ENCODE peak calls at places on chromosome 1, in ten cellular contexts. One of them, this sample, is unnamed.
A peak's percentile ranks its signal among the peaks of the same experiment; 100 is the strongest.

GRCh38 chr1:11777653-11778322 is 15.8 kb downstream of the C1orf167 start:
- DNase-seq in suprapubic skin: no peak
- DNase-seq in spleen: no peak
- DNase-seq in pancreas: no peak
- DNase-seq in heart left ventricle: no peak
- DNase-seq in right atrium auricular region: no peak
- DNase-seq in neural progenitor cell: no peak
- DNase-seq in body of pancreas: no peak
- DNase-seq in dorsolateral prefrontal cortex: no peak
- DNase-seq in tibial nerve: no peak
- DNase-seq in this sample: no peak

GRCh38 chr1:231940721-231941120 is 314.1 kb downstream of the DISC1 start:
- DNase-seq in heart left ventricle: no peak
- DNase-seq in pancreas: no peak
- DNase-seq in tibial nerve: no peak
- DNase-seq in right atrium auricular region: no peak
- DNase-seq in spleen: no peak
- DNase-seq in dorsolateral prefrontal cortex: no peak
- DNase-seq in neural progenitor cell: no peak
- DNase-seq in body of pancreas: no peak
- DNase-seq in suprapubic skin: no peak
- DNase-seq in this sample: no peak

GRCh38 chr1:65812065-65812464 is 19.4 kb downstream of the PDE4B start:
- DNase-seq in spleen: no peak
- DNase-seq in right atrium auricular region: no peak
- DNase-seq in heart left ventricle: peak; percentile 23
- DNase-seq in pancreas: no peak
- DNase-seq in body of pancreas: no peak
- DNase-seq in neural progenitor cell: no peak
- DNase-seq in tibial nerve: peak; percentile 16
- DNase-seq in dorsolateral prefrontal cortex: no peak
- DNase-seq in suprapubic skin: no peak
- DNase-seq in this sample: peak; percentile 12

GRCh38 chr1:82373710-82374109 is 573.0 kb downstream of the ADGRL2 start:
- DNase-seq in heart left ventricle: no peak
- DNase-seq in body of pancreas: no peak
- DNase-seq in spleen: no peak
- DNase-seq in tibial nerve: no peak
- DNase-seq in pancreas: no peak
- DNase-seq in dorsolateral prefrontal cortex: no peak
- DNase-seq in right atrium auricular region: no peak
- DNase-seq in neural progenitor cell: no peak
- DNase-seq in suprapubic skin: no peak
- DNase-seq in this sample: no peak

GRCh38 chr1:25204797-25205441 is 27.4 kb downstream of the SYF2 start:
- DNase-seq in spleen: no peak
- DNase-seq in dorsolateral prefrontal cortex: no peak
- DNase-seq in neural progenitor cell: peak; percentile 70
- DNase-seq in pancreas: no peak
- DNase-seq in suprapubic skin: no peak
- DNase-seq in body of pancreas: no peak
- DNase-seq in tibial nerve: no peak
- DNase-seq in right atrium auricular region: no peak
- DNase-seq in heart left ventricle: no peak
- DNase-seq in this sample: no peak

GRCh38 chr1:237799762-237800474 is 90.8 kb downstream of the ZP4 start:
- DNase-seq in suprapubic skin: no peak
- DNase-seq in pancreas: peak; percentile 75
- DNase-seq in spleen: no peak
- DNase-seq in body of pancreas: peak; percentile 81
- DNase-seq in neural progenitor cell: peak; percentile 47
- DNase-seq in heart left ventricle: peak; percentile 40
- DNase-seq in dorsolateral prefrontal cortex: peak; percentile 49
- DNase-seq in tibial nerve: no peak
- DNase-seq in right atrium auricular region: no peak
- DNase-seq in this sample: peak; percentile 32

GRCh38 chr1:150613061-150613920 is 16.1 kb downstream of the ENSA start:
- DNase-seq in heart left ventricle: peak; percentile 51
- DNase-seq in spleen: no peak
- DNase-seq in dorsolateral prefrontal cortex: no peak
- DNase-seq in right atrium auricular region: no peak
- DNase-seq in suprapubic skin: no peak
- DNase-seq in tibial nerve: peak; percentile 43
- DNase-seq in neural progenitor cell: no peak
- DNase-seq in pancreas: no peak
- DNase-seq in body of pancreas: no peak
- DNase-seq in this sample: no peak

GRCh38 chr1:191629836-191630235 is 528.4 kb upstream of the RGS18 start:
- DNase-seq in tibial nerve: no peak
- DNase-seq in neural progenitor cell: peak; percentile 25
- DNase-seq in suprapubic skin: no peak
- DNase-seq in heart left ventricle: no peak
- DNase-seq in pancreas: no peak
- DNase-seq in dorsolateral prefrontal cortex: no peak
- DNase-seq in right atrium auricular region: no peak
- DNase-seq in spleen: no peak
- DNase-seq in body of pancreas: no peak
- DNase-seq in this sample: no peak

GRCh38 chr1:3139451-3139852 is 70.4 kb downstream of the PRDM16 start:
- DNase-seq in tibial nerve: no peak
- DNase-seq in right atrium auricular region: no peak
- DNase-seq in heart left ventricle: no peak
- DNase-seq in body of pancreas: no peak
- DNase-seq in pancreas: no peak
- DNase-seq in spleen: no peak
- DNase-seq in suprapubic skin: no peak
- DNase-seq in dorsolateral prefrontal cortex: no peak
- DNase-seq in neural progenitor cell: no peak
- DNase-seq in this sample: no peak

GRCh38 chr1:3142751-3143150 is 73.7 kb downstream of the PRDM16 start:
- DNase-seq in heart left ventricle: no peak
- DNase-seq in right atrium auricular region: no peak
- DNase-seq in pancreas: no peak
- DNase-seq in spleen: no peak
- DNase-seq in suprapubic skin: no peak
- DNase-seq in dorsolateral prefrontal cortex: no peak
- DNase-seq in body of pancreas: no peak
- DNase-seq in neural progenitor cell: no peak
- DNase-seq in tibial nerve: no peak
- DNase-seq in this sample: no peak

GRCh38 chr1:3139871-3140837 is 71.2 kb downstream of the PRDM16 start:
- DNase-seq in dorsolateral prefrontal cortex: no peak
- DNase-seq in tibial nerve: no peak
- DNase-seq in pancreas: no peak
- DNase-seq in body of pancreas: no peak
- DNase-seq in right atrium auricular region: no peak
- DNase-seq in heart left ventricle: no peak
- DNase-seq in neural progenitor cell: no peak
- DNase-seq in spleen: no peak
- DNase-seq in suprapubic skin: no peak
- DNase-seq in this sample: no peak

GRCh38 chr1:3142236-3142635 is 73.2 kb downstream of the PRDM16 start:
- DNase-seq in spleen: no peak
- DNase-seq in heart left ventricle: no peak
- DNase-seq in pancreas: no peak
- DNase-seq in body of pancreas: no peak
- DNase-seq in right atrium auricular region: no peak
- DNase-seq in neural progenitor cell: no peak
- DNase-seq in tibial nerve: no peak
- DNase-seq in suprapubic skin: no peak
- DNase-seq in dorsolateral prefrontal cortex: no peak
- DNase-seq in this sample: no peak

DNA sequence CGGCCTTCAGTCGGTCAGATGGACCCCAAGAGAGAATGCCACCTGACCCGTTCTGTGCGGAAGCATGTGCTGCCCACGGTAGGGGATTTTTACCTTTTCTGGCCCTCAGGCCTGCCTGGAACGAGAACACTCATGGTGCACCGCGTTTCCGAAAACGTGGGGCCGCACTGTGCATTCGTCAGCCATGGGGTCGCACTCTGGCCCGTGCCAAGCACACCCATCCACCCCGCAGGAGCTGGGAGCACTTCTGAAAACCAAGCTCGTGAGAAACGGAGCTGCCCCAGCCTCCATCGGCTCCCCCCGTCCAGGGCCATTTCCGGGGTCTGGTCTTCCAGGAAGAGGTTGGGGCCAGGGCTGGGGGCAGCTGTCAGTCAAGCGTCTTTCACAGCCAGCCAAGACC is 72.8 kb downstream of the PRDM16 start:
- DNase-seq in suprapubic skin: no peak
- DNase-seq in tibial nerve: no peak
- DNase-seq in pancreas: no peak
- DNase-seq in spleen: no peak
- DNase-seq in body of pancreas: no peak
- DNase-seq in right atrium auricular region: no peak
- DNase-seq in dorsolateral prefrontal cortex: no peak
- DNase-seq in heart left ventricle: no peak
- DNase-seq in neural progenitor cell: no peak
- DNase-seq in this sample: no peak
- H3K27me3 ChIP-seq in suprapubic skin: peaks cover 87% of the 10 kb centered on the region
- H3K27me3 ChIP-seq in tibial nerve: no peaks in the 10 kb centered on the region
- H3K27me3 ChIP-seq in pancreas: no peaks in the 10 kb centered on the region
- H3K27me3 ChIP-seq in spleen: no peaks in the 10 kb centered on the region
- H3K27me3 ChIP-seq in body of pancreas: no peaks in the 10 kb centered on the region
- H3K27me3 ChIP-seq in right atrium auricular region: peaks cover 2% of the 10 kb centered on the region
- H3K27me3 ChIP-seq in dorsolateral prefrontal cortex: peaks cover 8% of the 10 kb centered on the region
- H3K27me3 ChIP-seq in heart left ventricle: no peaks in the 10 kb centered on the region
- H3K27me3 ChIP-seq in neural progenitor cell: no peaks in the 10 kb centered on the region
- H3K27me3 ChIP-seq in this sample: peaks cover 71% of the 10 kb centered on the region

DNA sequence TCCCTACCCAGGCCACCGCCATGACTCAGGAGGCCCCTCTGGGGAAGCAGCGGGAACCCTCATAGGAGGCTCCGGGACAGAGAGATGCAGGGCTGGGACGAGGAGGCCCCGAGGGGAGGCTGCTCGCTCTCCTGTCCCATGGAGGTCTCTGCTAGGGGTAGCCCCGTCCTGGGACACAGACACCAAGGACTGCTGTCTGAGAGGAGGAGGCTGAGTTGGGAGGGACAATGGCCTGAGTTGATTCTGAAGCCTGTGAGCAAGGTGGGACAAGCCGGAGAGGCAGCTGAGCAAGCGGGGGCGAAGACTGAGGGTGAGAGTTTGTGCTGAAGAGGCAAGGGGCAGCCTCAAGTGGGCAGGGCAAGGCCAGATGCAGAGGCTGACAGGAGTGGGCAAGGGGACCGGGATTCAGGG is 17.4 kb downstream of the SLC27A3 start:
- DNase-seq in tibial nerve: no peak
- DNase-seq in pancreas: no peak
- DNase-seq in neural progenitor cell: peak; percentile 23
- DNase-seq in body of pancreas: no peak
- DNase-seq in heart left ventricle: no peak
- DNase-seq in spleen: peak; percentile 78
- DNase-seq in dorsolateral prefrontal cortex: no peak
- DNase-seq in suprapubic skin: no peak
- DNase-seq in right atrium auricular region: no peak
- DNase-seq in this sample: no peak
- H3K27ac ChIP-seq in tibial nerve: no peak overlapping the region
- H3K27ac ChIP-seq in pancreas: no peak overlapping the region
- H3K27ac ChIP-seq in neural progenitor cell: no peak overlapping the region
- H3K27ac ChIP-seq in body of pancreas: no peak overlapping the region
- H3K27ac ChIP-seq in heart left ventricle: no peak overlapping the region
- H3K27ac ChIP-seq in spleen: no peak overlapping the region
- H3K27ac ChIP-seq in dorsolateral prefrontal cortex: no peak overlapping the region
- H3K27ac ChIP-seq in suprapubic skin: no peak overlapping the region
- H3K27ac ChIP-seq in right atrium auricular region: no peak overlapping the region
- H3K27ac ChIP-seq in this sample: no peak overlapping the region

DNA sequence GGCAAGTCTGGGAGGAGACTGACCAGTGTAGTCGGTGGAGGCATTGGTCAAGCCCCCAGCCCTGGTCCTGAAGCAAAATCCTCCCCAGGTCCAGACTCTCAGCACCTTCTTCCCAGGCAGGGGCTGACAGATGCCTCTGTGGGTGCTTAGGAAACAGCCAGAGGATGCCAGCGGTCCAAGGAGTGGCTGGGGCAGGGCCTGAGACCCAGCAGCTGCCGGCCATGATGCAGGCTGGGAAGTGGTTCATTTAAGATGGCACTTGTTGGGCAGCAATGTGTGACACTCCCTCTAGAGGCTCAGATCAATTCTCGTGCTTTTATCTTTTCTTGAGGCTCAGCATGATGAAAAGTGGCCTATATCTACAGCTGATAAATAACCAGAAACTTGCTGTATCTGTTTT is 165.0 kb upstream of the VAMP3 start:
- DNase-seq in heart left ventricle: no peak
- DNase-seq in neural progenitor cell: no peak
- DNase-seq in body of pancreas: no peak
- DNase-seq in spleen: peak; percentile 30
- DNase-seq in pancreas: no peak
- DNase-seq in suprapubic skin: no peak
- DNase-seq in dorsolateral prefrontal cortex: no peak
- DNase-seq in right atrium auricular region: no peak
- DNase-seq in tibial nerve: no peak
- DNase-seq in this sample: no peak
- H3K4me3 ChIP-seq in heart left ventricle: no peak overlapping the region
- H3K4me3 ChIP-seq in neural progenitor cell: no peak overlapping the region
- H3K4me3 ChIP-seq in body of pancreas: no peak overlapping the region
- H3K4me3 ChIP-seq in spleen: no peak overlapping the region
- H3K4me3 ChIP-seq in pancreas: no peak overlapping the region
- H3K4me3 ChIP-seq in suprapubic skin: no peak overlapping the region
- H3K4me3 ChIP-seq in dorsolateral prefrontal cortex: no peak overlapping the region
- H3K4me3 ChIP-seq in right atrium auricular region: no peak overlapping the region
- H3K4me3 ChIP-seq in tibial nerve: no peak overlapping the region
- H3K4me3 ChIP-seq in this sample: no peak overlapping the region

GRCh38 chr1:205059660-205060059 is 16.6 kb downstream of the CNTN2 start:
- DNase-seq in suprapubic skin: no peak
- DNase-seq in right atrium auricular region: no peak
- DNase-seq in dorsolateral prefrontal cortex: peak; percentile 44
- DNase-seq in spleen: peak; percentile 43
- DNase-seq in body of pancreas: no peak
- DNase-seq in heart left ventricle: no peak
- DNase-seq in neural progenitor cell: no peak
- DNase-seq in tibial nerve: no peak
- DNase-seq in pancreas: no peak
- DNase-seq in this sample: no peak

GRCh38 chr1:205062319-205062718 is 19.3 kb downstream of the CNTN2 start:
- DNase-seq in heart left ventricle: no peak
- DNase-seq in spleen: peak; percentile 51
- DNase-seq in body of pancreas: no peak
- DNase-seq in tibial nerve: no peak
- DNase-seq in suprapubic skin: no peak
- DNase-seq in neural progenitor cell: no peak
- DNase-seq in right atrium auricular region: no peak
- DNase-seq in pancreas: no peak
- DNase-seq in dorsolateral prefrontal cortex: peak; percentile 43
- DNase-seq in this sample: no peak

GRCh38 chr1:205061227-205061626 is 18.2 kb downstream of the CNTN2 start:
- DNase-seq in dorsolateral prefrontal cortex: no peak
- DNase-seq in right atrium auricular region: no peak
- DNase-seq in heart left ventricle: no peak
- DNase-seq in suprapubic skin: no peak
- DNase-seq in body of pancreas: no peak
- DNase-seq in spleen: peak; percentile 56
- DNase-seq in neural progenitor cell: no peak
- DNase-seq in pancreas: no peak
- DNase-seq in tibial nerve: no peak
- DNase-seq in this sample: no peak

GRCh38 chr1:205061665-205062069 is 18.7 kb downstream of the CNTN2 start:
- DNase-seq in tibial nerve: peak; percentile 87
- DNase-seq in right atrium auricular region: peak; percentile 71
- DNase-seq in heart left ventricle: peak; percentile 65
- DNase-seq in spleen: peak; percentile 84
- DNase-seq in dorsolateral prefrontal cortex: peak; percentile 83
- DNase-seq in body of pancreas: peak; percentile 83
- DNase-seq in pancreas: peak; percentile 66
- DNase-seq in suprapubic skin: no peak
- DNase-seq in neural progenitor cell: peak; percentile 89
- DNase-seq in this sample: peak; percentile 68

DNA sequence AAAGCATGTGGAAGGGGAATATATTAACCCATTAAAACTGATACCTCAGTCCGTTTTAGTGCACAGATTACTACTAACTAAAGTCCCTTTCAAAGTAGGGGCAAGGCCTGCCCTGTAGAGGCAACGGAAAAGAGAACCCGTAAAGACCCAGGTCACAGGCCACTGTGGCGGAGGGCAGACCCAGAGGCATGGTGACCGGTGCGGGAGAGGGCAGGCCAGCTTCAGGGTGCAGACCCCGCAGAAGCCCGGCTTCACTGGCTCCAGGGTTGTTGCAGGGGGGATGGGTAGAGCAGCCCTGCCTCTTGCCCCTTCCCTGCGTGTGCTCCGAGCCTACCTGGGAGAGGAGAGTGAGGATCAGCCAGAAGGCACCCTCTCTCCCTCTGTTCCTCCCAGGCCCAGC is 17.7 kb downstream of the CNTN2 start:
- DNase-seq in dorsolateral prefrontal cortex: peak; percentile 43
- DNase-seq in pancreas: no peak
- DNase-seq in suprapubic skin: no peak
- DNase-seq in tibial nerve: no peak
- DNase-seq in spleen: peak; percentile 59
- DNase-seq in heart left ventricle: no peak
- DNase-seq in neural progenitor cell: no peak
- DNase-seq in right atrium auricular region: no peak
- DNase-seq in body of pancreas: no peak
- DNase-seq in this sample: no peak
- H3K27me3 ChIP-seq in dorsolateral prefrontal cortex: no peaks in the 10 kb centered on the region
- H3K27me3 ChIP-seq in pancreas: no peaks in the 10 kb centered on the region
- H3K27me3 ChIP-seq in suprapubic skin: no peaks in the 10 kb centered on the region
- H3K27me3 ChIP-seq in tibial nerve: no peaks in the 10 kb centered on the region
- H3K27me3 ChIP-seq in spleen: no peaks in the 10 kb centered on the region
- H3K27me3 ChIP-seq in heart left ventricle: no peaks in the 10 kb centered on the region
- H3K27me3 ChIP-seq in neural progenitor cell: no peaks in the 10 kb centered on the region
- H3K27me3 ChIP-seq in right atrium auricular region: no peaks in the 10 kb centered on the region
- H3K27me3 ChIP-seq in body of pancreas: no peaks in the 10 kb centered on the region
- H3K27me3 ChIP-seq in this sample: peaks cover 24% of the 10 kb centered on the region